ENCODE peak calls at places on chromosomes 16 and 17, in seven cellular contexts. R is activated CD4-positive, alpha-beta T cell treated with anti-CD3 and anti-CD28 coated beads, Interleukin-2, amount 50 U/mL, for 1 hour; H is iPS DF 6.9; F is naive B cell; P is SK-N-SH; U is EL; V is heart right ventricle. L is an unnamed sample.

GRCh38 chr17:34733351-34733750 is 154.0 kb downstream of the TMEM132E start:
- DNase-seq in P (no peak), H (no peak), R (no peak), U (no peak), F (no peak), V (no peak), L (no peak)

GRCh38 chr17:76357597-76358158 is 4.0 kb upstream of the PRPSAP1 start:
- DNase-seq in U (no peak), P (no peak), R (no peak), F (no peak), V (no peak), H (no peak), L (no peak)

GRCh38 chr17:35645923-35646322 is 58.8 kb downstream of the AP2B1 start:
- DNase-seq in H (no peak), P (no peak), V (no peak), F (no peak), U (peak; percentile 3), R (no peak), L (no peak)

GRCh38 chr17:1144139-1144538 is 35.6 kb downstream of the ABR start:
- DNase-seq in F (no peak), V (no peak), U (no peak), P (no peak), R (no peak), H (no peak), L (no peak)

GRCh38 chr17:73901661-73902415 is 257.6 kb upstream of the SDK2 start:
- DNase-seq in V (peak; percentile 27), U (no peak), P (no peak), R (no peak), H (no peak), F (no peak), L (no peak)

GRCh38 chr17:37702605-37703004 is 42.3 kb downstream of the HNF1B start:
- DNase-seq in H (no peak), U (peak; percentile 87), P (no peak), F (no peak), V (no peak), R (no peak), L (peak; percentile 71)

GRCh38 chr16:58744497-58744896 is 10.4 kb upstream of the GOT2 start:
- DNase-seq in U (no peak), V (no peak), H (no peak), F (no peak), R (no peak), P (no peak), L (no peak)

GRCh38 chr16:29315046-29315445 is 91.5 kb downstream of the NPIPB11 start:
- DNase-seq in R (no peak), U (no peak), V (no peak), H (no peak), P (no peak), F (no peak), L (no peak)

GRCh38 chr17:20961551-20961950 is 81.3 kb downstream of the USP22 start:
- DNase-seq in F (no peak), H (no peak), V (no peak), P (no peak), R (no peak), U (peak; percentile 45), L (peak; percentile 67)

GRCh38 chr16:19113577-19114358 is at the start of gene ITPRIPL2:
- DNase-seq in H (no peak), V (peak; percentile 93), U (peak; percentile 90), F (no peak), R (no peak), P (peak; percentile 92), L (peak; percentile 94)

GRCh38 chr17:28788100-28788499 is 44.3 kb downstream of the TRAF4 start:
- DNase-seq in R (no peak), P (no peak), U (no peak), V (no peak), F (no peak), H (no peak), L (no peak)

GRCh38 chr17:67577429-67577828 is 140.3 kb upstream of the NOL11 start:
- DNase-seq in R (no peak), V (no peak), U (no peak), F (no peak), H (no peak), P (no peak), L (no peak)

GRCh38 chr17:62178579-62178978 is 113.5 kb upstream of the MED13 start:
- DNase-seq in V (no peak), H (no peak), P (no peak), R (no peak), U (peak; percentile 74), F (no peak), L (peak; percentile 75)

GRCh38 chr16:81094771-81095251 is 1.4 kb downstream of the GCSH start:
- DNase-seq in H (no peak), R (no peak), V (no peak), F (no peak), P (no peak), U (peak; percentile 20), L (peak; percentile 17)

GRCh38 chr17:14808425-14808824 is 456.7 kb downstream of the PMP22 start:
- DNase-seq in U (no peak), F (no peak), H (no peak), P (no peak), V (no peak), R (no peak), L (no peak)

GRCh38 chr16:85234310-85235235 is 122.3 kb upstream of the CIBAR2 start:
- DNase-seq in H (peak; percentile 75), V (peak; percentile 65), F (no peak), P (peak; percentile 96), R (no peak), U (peak; percentile 74), L (no peak)

GRCh38 chr16:86035906-86036305 is 136.9 kb downstream of the IRF8 start:
- DNase-seq in F (no peak), V (no peak), U (no peak), R (no peak), P (no peak), H (no peak), L (no peak)

L was measured in MCF 10A.